ENCODE peak calls at places on chromosomes 1 and 21, in four cellular contexts. One of them, this sample, is unnamed.

GRCh38 chr1:63935148-63935547 is 161.3 kb downstream of the ROR1 start:
- DNase-seq in DND-41: no peak
- DNase-seq in Karpas-422: no peak
- DNase-seq in fibroblast of lung: no peak
- DNase-seq in this sample: no peak

GRCh38 chr1:168767885-168768584 is 39.0 kb upstream of the DPT start:
- DNase-seq in Karpas-422: no peak
- DNase-seq in fibroblast of lung: peak
- DNase-seq in DND-41: no peak
- DNase-seq in this sample: no peak

GRCh38 chr1:85019989-85020388 is 23.1 kb upstream of the MCOLN2 start:
- DNase-seq in fibroblast of lung: no peak
- DNase-seq in DND-41: no peak
- DNase-seq in Karpas-422: no peak
- DNase-seq in this sample: no peak

GRCh38 chr1:111471012-111471411 is 2.8 kb upstream of the C1orf162 start:
- DNase-seq in Karpas-422: peak
- DNase-seq in fibroblast of lung: no peak
- DNase-seq in DND-41: peak
- DNase-seq in this sample: no peak

GRCh38 chr1:119007343-119007671 is 19.2 kb upstream of the TBX15 start:
- DNase-seq in DND-41: no peak
- DNase-seq in Karpas-422: no peak
- DNase-seq in fibroblast of lung: no peak
- DNase-seq in this sample: peak

GRCh38 chr1:31040038-31040437 is 25.5 kb downstream of the PUM1 start:
- DNase-seq in Karpas-422: no peak
- DNase-seq in fibroblast of lung: no peak
- DNase-seq in DND-41: no peak
- DNase-seq in this sample: no peak

GRCh38 chr1:71695820-71696219 is 586.5 kb downstream of the NEGR1 start:
- DNase-seq in fibroblast of lung: peak
- DNase-seq in DND-41: no peak
- DNase-seq in Karpas-422: no peak
- DNase-seq in this sample: no peak

GRCh38 chr1:172680733-172681275 is 21.9 kb downstream of the FASLG start:
- DNase-seq in DND-41: no peak
- DNase-seq in Karpas-422: no peak
- DNase-seq in fibroblast of lung: no peak
- DNase-seq in this sample: peak

GRCh38 chr1:2791027-2791760 is 10.3 kb downstream of the TTC34 start:
- DNase-seq in Karpas-422: no peak
- DNase-seq in DND-41: no peak
- DNase-seq in fibroblast of lung: no peak
- DNase-seq in this sample: no peak

GRCh38 chr1:241648159-241648558 is 3.9 kb upstream of the WDR64 start:
- DNase-seq in DND-41: no peak
- DNase-seq in Karpas-422: no peak
- DNase-seq in fibroblast of lung: no peak
- DNase-seq in this sample: no peak

GRCh38 chr1:4986266-4986665 is 331.9 kb downstream of the AJAP1 start:
- DNase-seq in fibroblast of lung: no peak
- DNase-seq in DND-41: no peak
- DNase-seq in Karpas-422: no peak
- DNase-seq in this sample: no peak

GRCh38 chr1:36794460-36794859 is 239.9 kb downstream of the GRIK3 start:
- DNase-seq in DND-41: no peak
- DNase-seq in Karpas-422: no peak
- DNase-seq in fibroblast of lung: no peak
- DNase-seq in this sample: no peak

GRCh38 chr1:31739281-31739853 is 24.8 kb downstream of the ADGRB2 start:
- DNase-seq in Karpas-422: peak
- DNase-seq in fibroblast of lung: no peak
- DNase-seq in DND-41: peak
- DNase-seq in this sample: peak

GRCh38 chr1:30450148-30450817 is 273.1 kb downstream of the MATN1 start:
- DNase-seq in DND-41: no peak
- DNase-seq in Karpas-422: no peak
- DNase-seq in fibroblast of lung: no peak
- DNase-seq in this sample: no peak

GRCh38 chr21:32772281-32773047 is 909 bp upstream of the PAXBP1 start:
- DNase-seq in DND-41: peak
- DNase-seq in Karpas-422: peak
- DNase-seq in fibroblast of lung: peak
- DNase-seq in this sample: peak

GRCh38 chr1:236605030-236605806 is 902 bp upstream of the HEATR1 start:
- DNase-seq in fibroblast of lung: no peak
- DNase-seq in DND-41: no peak
- DNase-seq in Karpas-422: no peak
- DNase-seq in this sample: no peak

GRCh38 chr1:207830788-207831187 is 78.9 kb downstream of the CD46 start:
- DNase-seq in Karpas-422: no peak
- DNase-seq in DND-41: no peak
- DNase-seq in fibroblast of lung: no peak
- DNase-seq in this sample: no peak

GRCh38 chr1:209398330-209398991 is 185.1 kb upstream of the CAMK1G start:
- DNase-seq in DND-41: no peak
- DNase-seq in fibroblast of lung: peak
- DNase-seq in Karpas-422: no peak
- DNase-seq in this sample: no peak

GRCh38 chr21:33643658-33644311 is 1.5 kb downstream of the ITSN1 start:
- DNase-seq in DND-41: no peak
- DNase-seq in fibroblast of lung: peak
- DNase-seq in Karpas-422: no peak
- DNase-seq in this sample: peak

GRCh38 chr1:70633004-70633403 is 221.9 kb downstream of the CTH start:
- DNase-seq in DND-41: no peak
- DNase-seq in fibroblast of lung: no peak
- DNase-seq in Karpas-422: no peak
- DNase-seq in this sample: no peak

DNA sequence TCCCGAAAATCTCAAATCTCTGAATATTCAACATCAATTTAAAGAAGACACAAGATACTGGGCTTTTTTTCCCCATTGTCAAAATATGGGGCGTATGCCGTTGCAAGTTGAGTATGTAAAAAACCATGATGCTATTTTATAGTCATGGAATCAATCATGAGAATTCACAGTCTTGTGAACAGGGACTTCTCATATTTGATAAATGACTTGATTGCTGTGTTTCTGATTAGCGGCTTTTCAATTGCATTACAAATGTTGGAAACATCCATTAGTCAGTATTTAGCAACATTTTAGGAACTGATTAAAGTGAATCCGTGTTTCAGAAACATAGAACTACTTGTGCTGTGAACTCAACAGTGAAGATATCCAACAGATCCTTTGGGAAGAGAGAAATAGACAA is 45.2 kb downstream of the SETD4 start:
- DNase-seq in fibroblast of lung: no peak
- DNase-seq in DND-41: no peak
- DNase-seq in Karpas-422: no peak
- DNase-seq in this sample: no peak
- H3K9ac ChIP-seq in fibroblast of lung: no peak
- H3K9ac ChIP-seq in DND-41: no peak
- H3K9ac ChIP-seq in Karpas-422: no peak
- H3K9ac ChIP-seq in this sample: no peak

DNA sequence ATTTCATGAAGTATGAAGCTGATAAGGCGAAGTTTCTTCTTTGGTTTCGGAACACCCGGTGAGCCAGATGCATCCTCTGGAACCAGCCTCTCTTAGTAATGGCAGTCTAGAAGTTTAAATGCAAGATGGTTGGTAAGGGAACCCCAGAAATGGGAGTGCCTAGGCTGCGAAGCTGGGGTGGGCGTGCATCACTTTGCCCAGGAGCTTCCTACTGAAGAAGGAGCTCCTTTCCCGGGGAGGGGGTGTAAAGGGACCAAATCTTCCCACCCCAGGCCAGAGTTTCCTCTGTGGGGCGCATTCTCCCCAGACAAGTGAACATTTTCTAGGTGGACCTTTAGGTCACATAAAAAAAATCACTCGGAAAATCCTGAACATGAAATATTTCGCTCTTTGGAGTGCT is 4.4 kb downstream of the TFF2 start:
- DNase-seq in Karpas-422: no peak
- DNase-seq in DND-41: no peak
- DNase-seq in fibroblast of lung: no peak
- DNase-seq in this sample: no peak
- H3K9ac ChIP-seq in Karpas-422: no peak
- H3K9ac ChIP-seq in DND-41: no peak
- H3K9ac ChIP-seq in fibroblast of lung: no peak
- H3K9ac ChIP-seq in this sample: no peak

GRCh38 chr1:116494351-116494692 is 76.5 kb downstream of the CD58 start:
- DNase-seq in Karpas-422: no peak
- DNase-seq in DND-41: no peak
- DNase-seq in fibroblast of lung: peak
- DNase-seq in this sample: peak
- H3K9ac ChIP-seq in Karpas-422: no peak
- H3K9ac ChIP-seq in DND-41: no peak
- H3K9ac ChIP-seq in fibroblast of lung: no peak
- H3K9ac ChIP-seq in this sample: no peak

GRCh38 chr21:42632336-42632751 is 21.1 kb upstream of the PDE9A start:
- DNase-seq in DND-41: no peak
- DNase-seq in fibroblast of lung: no peak
- DNase-seq in Karpas-422: no peak
- DNase-seq in this sample: no peak
- H3K9ac ChIP-seq in DND-41: no peak
- H3K9ac ChIP-seq in fibroblast of lung: no peak
- H3K9ac ChIP-seq in Karpas-422: no peak
- H3K9ac ChIP-seq in this sample: no peak

GRCh38 chr1:77687519-77687906 is 5.1 kb upstream of the ZZZ3 start:
- DNase-seq in DND-41: no peak
- DNase-seq in fibroblast of lung: peak
- DNase-seq in Karpas-422: no peak
- DNase-seq in this sample: peak
- H3K9ac ChIP-seq in DND-41: no peak
- H3K9ac ChIP-seq in fibroblast of lung: no peak
- H3K9ac ChIP-seq in Karpas-422: no peak
- H3K9ac ChIP-seq in this sample: no peak

GRCh38 chr21:43575466-43575841 is 83.8 kb downstream of the HSF2BP start:
- DNase-seq in fibroblast of lung: no peak
- DNase-seq in Karpas-422: no peak
- DNase-seq in DND-41: no peak
- DNase-seq in this sample: no peak

GRCh38 chr21:43574741-43575465 is 84.4 kb downstream of the HSF2BP start:
- DNase-seq in fibroblast of lung: no peak
- DNase-seq in Karpas-422: no peak
- DNase-seq in DND-41: no peak
- DNase-seq in this sample: no peak

GRCh38 chr21:43573921-43574320 is 85.4 kb downstream of the HSF2BP start:
- DNase-seq in fibroblast of lung: no peak
- DNase-seq in DND-41: no peak
- DNase-seq in Karpas-422: no peak
- DNase-seq in this sample: no peak

GRCh38 chr21:43578677-43579313 is 80.5 kb downstream of the HSF2BP start:
- DNase-seq in Karpas-422: no peak
- DNase-seq in fibroblast of lung: peak
- DNase-seq in DND-41: no peak
- DNase-seq in this sample: no peak
- H3K9ac ChIP-seq in Karpas-422: no peak
- H3K9ac ChIP-seq in fibroblast of lung: no peak
- H3K9ac ChIP-seq in DND-41: no peak
- H3K9ac ChIP-seq in this sample: no peak